ENCODE peak calls at places on chromosomes 1 and 21, in nine cellular contexts. C, E, Z, F, N, M, U, W and O are unnamed samples.

GRCh38 chr1:222171005-222171404 is 376.9 kb downstream of the HHIPL2 start:
- DNase-seq in C (no peak), E (no peak), Z (no peak), F (no peak), N (no peak), M (no peak), U (peak; percentile 19), W (no peak), O (no peak)

GRCh38 chr21:35648512-35648911 is 411.8 kb downstream of the SETD4 start:
- DNase-seq in C (no peak), E (peak; percentile 74), Z (no peak), F (no peak), N (no peak), M (no peak), U (no peak), W (no peak), O (no peak)

GRCh38 chr1:96865731-96866684 is 144.4 kb downstream of the PTBP2 start:
- DNase-seq in C (no peak), E (no peak), Z (no peak), F (no peak), N (no peak), M (peak; percentile 81), U (no peak), W (no peak), O (no peak)

GRCh38 chr1:11337536-11338350 is 64.7 kb downstream of the UBIAD1 start:
- DNase-seq in C (no peak), E (peak; percentile 48), Z (no peak), F (peak; percentile 19), N (peak; percentile 40), M (peak; percentile 51), U (peak; percentile 83), W (no peak), O (peak; percentile 23)

GRCh38 chr1:18632711-18633427 is 2.2 kb downstream of the PAX7 start:
- DNase-seq in C (no peak), E (no peak), Z (no peak), F (no peak), N (no peak), M (no peak), U (no peak), W (no peak), O (peak; percentile 81)

GRCh38 chr1:230074762-230075161 is 7.7 kb downstream of the GALNT2 start:
- DNase-seq in C (no peak), E (no peak), Z (peak; percentile 46), F (no peak), N (no peak), M (no peak), U (no peak), W (no peak), O (no peak)

GRCh38 chr21:45517249-45518065 is 24.8 kb downstream of the SLC19A1 start:
- DNase-seq in C (peak; percentile 61), E (no peak), Z (peak; percentile 55), F (no peak), N (no peak), M (peak; percentile 15), U (no peak), W (no peak), O (no peak)

GRCh38 chr1:213335084-213335483 is 284.0 kb downstream of the RPS6KC1 start:
- DNase-seq in C (no peak), E (no peak), Z (no peak), F (no peak), N (no peak), M (no peak), U (no peak), W (no peak), O (no peak)

GRCh38 chr1:68624233-68624632 is 127.4 kb upstream of the DEPDC1 start:
- DNase-seq in C (no peak), E (no peak), Z (no peak), F (no peak), N (no peak), M (peak; percentile 52), U (no peak), W (no peak), O (no peak)

GRCh38 chr1:35505911-35506798 is 51.0 kb downstream of the KIAA0319L start:
- DNase-seq in C (no peak), E (peak; percentile 43), Z (no peak), F (peak; percentile 16), N (peak; percentile 14), M (peak; percentile 98), U (peak; percentile 73), W (no peak), O (peak; percentile 69)

DNA sequence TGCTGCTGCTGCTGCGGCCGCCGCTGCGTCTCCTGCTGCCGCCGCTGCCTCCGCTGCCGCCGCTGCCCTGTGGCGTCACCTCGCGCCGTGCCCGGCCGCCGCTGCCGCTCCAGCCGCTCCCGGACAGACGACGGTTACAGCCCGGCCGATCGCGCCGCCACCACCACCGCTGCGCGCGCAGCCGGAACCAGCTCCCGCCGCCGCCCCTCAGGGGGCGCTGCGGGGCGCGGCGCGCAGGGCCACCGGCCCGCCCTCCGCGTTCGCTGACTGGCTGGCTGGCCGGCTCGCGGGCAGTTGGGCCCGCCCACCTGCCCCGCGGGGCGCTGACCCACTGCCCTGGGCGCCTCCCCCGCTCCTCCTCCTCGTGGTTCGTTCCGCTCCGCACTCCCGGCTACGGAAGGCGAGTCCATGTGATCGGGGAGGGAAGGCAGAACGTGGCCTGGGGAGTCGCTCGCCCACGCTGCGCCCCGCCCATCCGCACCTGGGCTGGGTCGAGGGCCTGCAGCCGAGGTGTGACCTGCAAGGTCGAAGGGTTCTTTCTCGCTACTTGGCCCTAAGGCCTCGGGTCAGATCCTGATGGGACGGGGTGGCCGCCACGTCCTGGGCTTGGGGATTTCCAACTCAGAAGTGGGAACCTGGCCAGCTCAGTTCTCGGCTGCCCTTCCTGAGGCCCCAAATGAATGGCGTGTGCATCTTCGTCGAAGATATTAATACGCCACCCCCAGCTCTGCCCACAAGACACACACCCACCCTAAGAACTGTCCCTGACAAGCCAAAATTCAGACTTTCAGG is at the start of gene PTP4A2:
- DNase-seq in C (peak; percentile 95), E (peak; percentile 95), Z (peak; percentile 97), F (peak; percentile 95), N (peak; percentile 97), M (peak; percentile 86), U (peak; percentile 99), W (peak; percentile 94), O (peak; percentile 98)
- H3K4me1 ChIP-seq in C (peaks cover 63% of the 10 kb centered on the region), E (peaks cover 73% of the 10 kb centered on the region), Z (peaks cover 49% of the 10 kb centered on the region), F (peaks cover 11% of the 10 kb centered on the region), N (peaks cover 69% of the 10 kb centered on the region), M (peaks cover 39% of the 10 kb centered on the region), U (peaks cover 53% of the 10 kb centered on the region), W (peaks cover 3% of the 10 kb centered on the region), O (peaks cover 66% of the 10 kb centered on the region)

GRCh38 chr1:153973478-153973877 is 4.0 kb downstream of the JTB start:
- DNase-seq in C (no peak), E (no peak), Z (no peak), F (no peak), N (no peak), M (no peak), U (no peak), W (no peak), O (no peak)

GRCh38 chr1:153970346-153970745 is 2.6 kb downstream of the CREB3L4 start:
- DNase-seq in C (no peak), E (no peak), Z (no peak), F (no peak), N (no peak), M (no peak), U (no peak), W (no peak), O (no peak)

GRCh38 chr1:153968972-153969371 is 1.3 kb downstream of the CREB3L4 start:
- DNase-seq in C (no peak), E (no peak), Z (no peak), F (no peak), N (no peak), M (no peak), U (no peak), W (no peak), O (no peak)

GRCh38 chr1:153976819-153977249 is 640 bp downstream of the JTB start:
- DNase-seq in C (no peak), E (no peak), Z (no peak), F (no peak), N (no peak), M (no peak), U (peak; percentile 63), W (no peak), O (no peak)

DNA sequence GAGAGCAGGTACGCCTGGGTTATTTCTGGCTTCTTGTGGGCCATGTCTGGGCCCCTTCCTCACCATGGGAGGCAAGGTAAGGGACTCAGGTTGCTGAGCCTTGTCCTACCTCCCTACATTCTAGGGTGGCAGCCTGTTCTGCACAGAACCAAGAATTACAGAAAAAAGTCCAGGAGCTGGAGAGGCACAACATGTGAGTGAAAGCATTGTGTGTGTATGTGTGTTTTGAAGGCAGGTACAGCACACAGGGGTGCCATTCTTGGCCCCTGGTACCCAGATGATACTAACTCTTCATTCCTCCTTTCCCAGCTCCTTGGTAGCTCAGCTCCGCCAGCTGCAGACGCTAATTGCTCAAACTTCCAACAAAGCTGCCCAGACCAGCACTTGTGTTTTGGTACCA is 4.4 kb downstream of the JTB start:
- DNase-seq in C (no peak), E (no peak), Z (no peak), F (no peak), N (no peak), M (no peak), U (no peak), W (no peak), O (no peak)
- TF ChIP-seq POLR2A in C (no peak), E (no peak), Z (no peak), F (no peak), N (no peak), M (peak; percentile 34), U (no peak), W (no peak), O (no peak)

DNA sequence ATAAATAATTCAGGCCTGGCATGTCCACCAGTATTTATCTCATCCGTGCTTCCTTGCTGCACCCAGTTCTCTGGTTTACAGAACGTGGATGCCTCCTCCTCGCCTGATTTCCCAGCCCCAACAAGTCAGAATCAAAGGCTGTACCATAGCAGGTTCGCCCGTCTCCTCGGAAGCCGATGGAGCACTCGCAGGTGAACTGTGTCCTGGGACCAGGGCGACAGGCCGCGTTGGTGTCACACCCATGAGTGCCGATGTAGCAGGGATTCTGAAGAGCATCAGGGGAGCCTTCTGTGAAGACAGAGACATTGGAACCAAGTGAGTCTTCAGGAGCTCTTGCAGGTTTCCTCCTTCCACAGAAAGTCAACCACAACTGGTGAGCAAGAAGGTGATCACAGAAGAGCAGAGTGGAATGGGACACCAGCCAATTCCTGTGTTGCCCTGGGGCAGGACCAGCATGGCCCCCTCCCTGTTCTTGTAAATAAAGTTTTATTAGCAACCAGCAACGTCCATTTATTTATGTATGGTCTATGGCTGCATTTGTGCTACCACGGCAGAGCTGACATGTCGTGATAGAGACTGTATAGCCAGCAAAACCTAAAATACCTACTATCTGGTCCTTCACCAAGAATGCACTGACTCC is 40.8 kb downstream of the NID1 start:
- DNase-seq in C (no peak), E (no peak), Z (no peak), F (no peak), N (no peak), M (no peak), U (no peak), W (no peak), O (no peak)
- H3K4me1 ChIP-seq in C (peaks cover 9% of the 10 kb centered on the region), E (peaks cover 32% of the 10 kb centered on the region), Z (peaks cover 39% of the 10 kb centered on the region), F (no peaks in the 10 kb centered on the region), N (peaks cover 8% of the 10 kb centered on the region), M (no peaks in the 10 kb centered on the region), U (no peaks in the 10 kb centered on the region), W (no peaks in the 10 kb centered on the region), O (peaks cover 17% of the 10 kb centered on the region)

DNA sequence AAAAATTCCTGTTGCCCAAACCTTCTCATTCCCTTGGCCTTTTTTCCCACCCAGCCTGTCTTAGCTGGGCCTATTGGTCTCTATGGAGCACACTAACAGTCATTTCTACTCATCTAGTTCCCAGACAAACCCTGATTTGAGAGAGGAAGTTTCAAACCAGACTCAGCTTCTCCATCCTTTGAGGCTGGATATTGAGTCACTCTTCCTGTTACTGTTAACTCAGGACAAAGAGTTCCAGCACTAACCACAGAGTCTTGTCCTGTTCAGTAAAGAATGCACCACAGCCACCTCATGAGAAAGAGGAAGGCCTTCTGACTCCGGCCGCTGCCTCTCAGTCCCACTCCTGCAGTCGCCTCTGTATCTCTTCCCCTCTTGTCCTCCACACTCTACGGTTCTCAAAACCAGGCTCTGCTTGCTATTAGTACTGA is 137.8 kb downstream of the PTPRC start:
- DNase-seq in C (peak; percentile 61), E (no peak), Z (peak; percentile 71), F (peak; percentile 32), N (peak; percentile 22), M (peak; percentile 98), U (no peak), W (no peak), O (no peak)
- TF ChIP-seq POLR2A in C (no peak), E (no peak), Z (no peak), F (no peak), N (peak; percentile 32), M (peak; percentile 63), U (no peak), W (no peak), O (no peak)